ENCODE peak calls at places on chromosomes 7 and 10, in four cellular contexts. T, V, D and R are unnamed samples.

GRCh38 chr7:66110861-66111260 is 3.8 kb upstream of the CRCP start:
- DNase-seq in T (peak; percentile 76), V (no peak), D (peak; percentile 3), R (peak; percentile 64)

GRCh38 chr10:24784923-24785322 is 61.2 kb upstream of the ARHGAP21 start:
- DNase-seq in T (no peak), V (no peak), D (no peak), R (peak; percentile 38)

GRCh38 chr7:35970458-35970857 is 169.6 kb downstream of the SEPTIN7 start:
- DNase-seq in T (no peak), V (no peak), D (no peak), R (no peak)

GRCh38 chr7:57403601-57404342 is 46.2 kb upstream of the ZNF716 start:
- DNase-seq in T (no peak), V (no peak), D (no peak), R (no peak)

GRCh38 chr7:66050990-66051424 is 24.6 kb upstream of the ASL start:
- DNase-seq in T (peak; percentile 96), V (peak; percentile 74), D (no peak), R (peak; percentile 68)

GRCh38 chr7:43044521-43044920 is 67.9 kb upstream of the HECW1 start:
- DNase-seq in T (peak; percentile 6), V (no peak), D (no peak), R (no peak)

GRCh38 chr7:46844486-46844885 is 737.4 kb downstream of the TNS3 start:
- DNase-seq in T (no peak), V (no peak), D (no peak), R (no peak)

GRCh38 chr7:108347616-108348015 is 108.6 kb downstream of the NRCAM start:
- DNase-seq in T (peak; percentile 64), V (peak; percentile 54), D (no peak), R (peak; percentile 37)

GRCh38 chr10:14039968-14040668 is 290.6 kb downstream of the FRMD4A start:
- DNase-seq in T (peak; percentile 64), V (no peak), D (no peak), R (no peak)

GRCh38 chr10:17742918-17743317 is 9.1 kb upstream of the TMEM236 start:
- DNase-seq in T (peak; percentile 72), V (peak; percentile 47), D (peak; percentile 85), R (peak; percentile 44)

GRCh38 chr7:155809332-155809946 is 2.8 kb downstream of the SHH start:
- DNase-seq in T (no peak), V (no peak), D (no peak), R (no peak)

GRCh38 chr7:94376281-94376680 is 18.4 kb upstream of the COL1A2 start:
- DNase-seq in T (no peak), V (no peak), D (no peak), R (no peak)

GRCh38 chr10:38025283-38025682 is 14.8 kb downstream of the ZNF33A start:
- DNase-seq in T (no peak), V (no peak), D (no peak), R (no peak)

GRCh38 chr10:85612378-85612775 is 754.2 kb downstream of the GRID1 start:
- DNase-seq in T (no peak), V (no peak), D (no peak), R (no peak)

GRCh38 chr7:516606-517456 is 2.8 kb downstream of the PDGFA start:
- DNase-seq in T (peak; percentile 76), V (peak; percentile 87), D (no peak), R (no peak)

GRCh38 chr7:91043924-91044660 is 220.1 kb upstream of the FZD1 start:
- DNase-seq in T (no peak), V (no peak), D (no peak), R (no peak)

GRCh38 chr7:106346678-106347217 is 62.0 kb upstream of the NAMPT start:
- DNase-seq in T (peak; percentile 97), V (no peak), D (no peak), R (peak; percentile 77)

GRCh38 chr7:40341836-40342235 is 207.0 kb downstream of the SUGCT start:
- DNase-seq in T (no peak), V (no peak), D (no peak), R (no peak)

GRCh38 chr10:30558411-30558810 is 71.1 kb downstream of the LYZL2 start:
- DNase-seq in T (no peak), V (no peak), D (no peak), R (no peak)

GRCh38 chr10:6593140-6593740 is 13.2 kb upstream of the PRKCQ start:
- DNase-seq in T (no peak), V (no peak), D (no peak), R (peak; percentile 59)

GRCh38 chr7:85829176-85829575 is 642.3 kb upstream of the SEMA3D start:
- DNase-seq in T (no peak), V (no peak), D (no peak), R (no peak)

GRCh38 chr10:63614371-63614891 is 93.2 kb downstream of the REEP3 start:
- DNase-seq in T (peak; percentile 68), V (no peak), D (no peak), R (no peak)

GRCh38 chr10:23340346-23340745 is 4.3 kb downstream of the C10orf67 start:
- DNase-seq in T (no peak), V (no peak), D (no peak), R (no peak)

GRCh38 chr10:5564537-5565204 is 39.9 kb downstream of the CALML3 start:
- DNase-seq in T (no peak), V (no peak), D (peak; percentile 20), R (no peak)

GRCh38 chr10:4217653-4218052 is 432.6 kb upstream of the KLF6 start:
- DNase-seq in T (no peak), V (no peak), D (no peak), R (no peak)

GRCh38 chr10:59954296-59954695 is 47.9 kb upstream of the CCDC6 start:
- DNase-seq in T (no peak), V (no peak), D (no peak), R (no peak)

GRCh38 chr7:55794527-55794926 is 68.0 kb downstream of the SEPTIN14 start:
- DNase-seq in T (no peak), V (no peak), D (no peak), R (peak; percentile 34)

GRCh38 chr7:151665363-151665762 is 145.7 kb upstream of the RHEB start:
- DNase-seq in T (peak; percentile 97), V (peak; percentile 50), D (no peak), R (no peak)

GRCh38 chr7:92275327-92275726 is 29.6 kb downstream of the ANKIB1 start:
- DNase-seq in T (no peak), V (no peak), D (no peak), R (no peak)

GRCh38 chr10:70461397-70462348 is 16.9 kb upstream of the PALD1 start:
- DNase-seq in T (peak; percentile 61), V (peak; percentile 72), D (no peak), R (peak; percentile 85)

GRCh38 chr7:148819697-148820332 is 64.3 kb downstream of the EZH2 start:
- DNase-seq in T (peak; percentile 17), V (no peak), D (no peak), R (peak; percentile 15)

GRCh38 chr7:41507686-41508268 is 195.1 kb downstream of the INHBA start:
- DNase-seq in T (no peak), V (no peak), D (no peak), R (no peak)

GRCh38 chr7:45017253-45017652 is 17.3 kb downstream of the CCM2 start:
- DNase-seq in T (no peak), V (no peak), D (no peak), R (no peak)

GRCh38 chr7:108097703-108098102 is 32.5 kb downstream of the LAMB4 start:
- DNase-seq in T (no peak), V (no peak), D (no peak), R (peak; percentile 22)

GRCh38 chr7:75650671-75651070 is 88.1 kb downstream of the HIP1 start:
- DNase-seq in T (no peak), V (no peak), D (peak; percentile 63), R (no peak)

GRCh38 chr10:90857635-90858488 is at the start of gene HTR7:
- DNase-seq in T (peak; percentile 41), V (peak; percentile 62), D (peak; percentile 87), R (peak; percentile 59)
- TF ChIP-seq CTCF in T (peak; percentile 15), V (peak; percentile 48), D (peak; percentile 47), R (peak; percentile 84)

GRCh38 chr7:80078882-80079281 is 55.7 kb upstream of the GNAI1 start:
- DNase-seq in T (no peak), V (no peak), D (no peak), R (no peak)

GRCh38 chr7:80082214-80082613 is 52.4 kb upstream of the GNAI1 start:
- DNase-seq in T (no peak), V (no peak), D (no peak), R (no peak)

GRCh38 chr7:80078159-80078731 is 56.4 kb upstream of the GNAI1 start:
- DNase-seq in T (peak; percentile 26), V (no peak), D (no peak), R (peak; percentile 23)
- H3K27ac ChIP-seq in T (no peak overlapping the region), V (peak overlapping the region; percentile 50), D (no peak overlapping the region), R (no peak overlapping the region)

DNA sequence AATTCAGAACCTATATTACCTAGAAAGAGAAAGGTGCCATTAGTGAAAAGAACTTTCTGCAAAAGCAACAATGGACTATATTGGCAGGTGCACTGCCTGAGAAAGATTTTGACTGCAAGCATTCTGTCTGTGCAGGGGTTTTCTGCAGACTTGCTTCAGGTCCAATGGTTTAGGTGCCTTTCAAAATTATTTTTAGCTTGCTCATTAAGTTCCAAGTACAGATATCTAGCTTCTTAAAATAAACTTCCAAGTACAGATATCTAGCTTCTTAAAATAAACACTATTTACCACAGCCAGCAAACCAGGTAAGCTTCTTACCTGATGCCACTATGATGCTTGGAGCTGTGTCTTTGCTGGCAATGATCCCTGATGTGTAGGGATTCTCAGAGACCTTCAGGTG is 485.2 kb downstream of the SORCS1 start:
- DNase-seq in T (no peak), V (no peak), D (no peak), R (no peak)
- TF ChIP-seq CTCF in T (no peak), V (no peak), D (no peak), R (no peak)

DNA sequence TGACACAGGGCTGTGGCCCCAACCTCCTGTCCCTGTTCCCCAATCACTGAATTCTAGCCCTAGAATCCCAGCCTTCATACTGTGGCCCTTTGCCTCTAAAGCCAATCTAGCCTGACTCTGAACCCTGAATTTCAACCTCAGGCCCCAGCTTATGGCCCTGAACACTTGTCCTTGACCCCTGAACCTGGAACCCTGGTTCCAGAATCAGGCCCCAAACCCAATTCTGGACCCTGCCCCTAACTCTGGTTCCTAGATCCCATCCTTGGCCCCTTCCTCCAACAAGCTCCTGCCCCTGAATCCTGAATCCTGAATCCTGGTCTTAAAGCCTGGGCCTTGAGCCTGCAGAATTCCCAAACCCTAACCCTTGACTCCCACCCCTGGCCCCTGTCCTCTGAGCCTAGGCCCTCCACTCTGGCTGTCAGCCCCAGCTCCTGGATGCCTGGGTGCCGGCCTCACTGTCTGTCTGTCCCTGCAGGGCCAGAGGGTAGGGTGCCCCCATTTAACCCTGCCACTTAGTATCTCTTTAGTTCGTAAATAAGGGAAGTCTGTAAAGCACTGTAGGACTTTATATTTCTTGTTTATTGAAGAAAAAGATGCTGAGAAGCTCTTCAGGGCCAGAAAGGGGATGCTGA is 1.3 kb downstream of the INPP5A start:
- DNase-seq in T (no peak), V (no peak), D (peak; percentile 56), R (no peak)
- H3K27ac ChIP-seq in T (peak overlapping the region; percentile 64), V (peak overlapping the region; percentile 50), D (peak overlapping the region; percentile 26), R (peak overlapping the region; percentile 78)

GRCh38 chr10:101607124-101607523 is 19.0 kb downstream of the DPCD start:
- DNase-seq in T (no peak), V (no peak), D (no peak), R (no peak)

GRCh38 chr10:101597036-101597435 is 8.9 kb downstream of the DPCD start:
- DNase-seq in T (no peak), V (no peak), D (no peak), R (no peak)

GRCh38 chr10:101601541-101601940 is 13.4 kb downstream of the DPCD start:
- DNase-seq in T (no peak), V (no peak), D (no peak), R (no peak)

GRCh38 chr10:101602767-101603398 is 14.8 kb downstream of the DPCD start:
- DNase-seq in T (peak; percentile 71), V (peak; percentile 82), D (peak; percentile 84), R (peak; percentile 77)
- TF ChIP-seq CTCF in T (peak; percentile 95), V (peak; percentile 76), D (peak; percentile 49), R (peak; percentile 73)